ENCODE peak calls at places on chromosomes 3 and 15, in six cellular contexts. One of them, this sample, is unnamed.

GRCh38 chr15:70357453-70357852 is 259.7 kb upstream of the TLE3 start:
- DNase-seq in IMR-90: no peak
- DNase-seq in H1: no peak
- DNase-seq in mesenchymal stem cell: no peak
- DNase-seq in mesendoderm: no peak
- DNase-seq in neuronal stem cell: no peak
- DNase-seq in this sample: no peak

GRCh38 chr3:99751649-99752048 is 66.0 kb upstream of the CMSS1 start:
- DNase-seq in H1: no peak
- DNase-seq in IMR-90: peak; percentile 89
- DNase-seq in neuronal stem cell: no peak
- DNase-seq in mesendoderm: no peak
- DNase-seq in mesenchymal stem cell: peak; percentile 66
- DNase-seq in this sample: no peak

GRCh38 chr15:76149291-76149910 is 89.6 kb downstream of the TMEM266 start:
- DNase-seq in IMR-90: peak; percentile 67
- DNase-seq in neuronal stem cell: no peak
- DNase-seq in H1: no peak
- DNase-seq in mesenchymal stem cell: peak; percentile 5
- DNase-seq in mesendoderm: no peak
- DNase-seq in this sample: no peak

GRCh38 chr3:172148269-172148668 is 108.9 kb downstream of the FNDC3B start:
- DNase-seq in mesenchymal stem cell: no peak
- DNase-seq in IMR-90: peak; percentile 49
- DNase-seq in mesendoderm: no peak
- DNase-seq in H1: no peak
- DNase-seq in neuronal stem cell: no peak
- DNase-seq in this sample: no peak

GRCh38 chr15:100158368-100158767 is 183.4 kb downstream of the ADAMTS17 start:
- DNase-seq in mesenchymal stem cell: no peak
- DNase-seq in mesendoderm: peak; percentile 7
- DNase-seq in H1: no peak
- DNase-seq in IMR-90: no peak
- DNase-seq in neuronal stem cell: no peak
- DNase-seq in this sample: no peak

GRCh38 chr15:88834211-88834812 is 31.1 kb downstream of the ACAN start:
- DNase-seq in H1: peak; percentile 13
- DNase-seq in IMR-90: peak; percentile 63
- DNase-seq in mesenchymal stem cell: peak; percentile 50
- DNase-seq in mesendoderm: peak; percentile 68
- DNase-seq in neuronal stem cell: peak; percentile 50
- DNase-seq in this sample: peak; percentile 72

GRCh38 chr3:55471522-55472280 is 15.4 kb downstream of the WNT5A start:
- DNase-seq in mesenchymal stem cell: no peak
- DNase-seq in mesendoderm: no peak
- DNase-seq in IMR-90: no peak
- DNase-seq in H1: no peak
- DNase-seq in neuronal stem cell: no peak
- DNase-seq in this sample: no peak

GRCh38 chr3:46947981-46948791 is 28.4 kb downstream of the CCDC12 start:
- DNase-seq in IMR-90: peak; percentile 52
- DNase-seq in mesendoderm: peak; percentile 88
- DNase-seq in mesenchymal stem cell: peak; percentile 86
- DNase-seq in neuronal stem cell: no peak
- DNase-seq in H1: no peak
- DNase-seq in this sample: no peak

GRCh38 chr3:137669519-137670060 is 94.5 kb upstream of the SOX14 start:
- DNase-seq in neuronal stem cell: no peak
- DNase-seq in H1: no peak
- DNase-seq in mesenchymal stem cell: no peak
- DNase-seq in IMR-90: no peak
- DNase-seq in mesendoderm: no peak
- DNase-seq in this sample: no peak

GRCh38 chr3:116614795-116615362 is 94.7 kb upstream of the TUSC7 start:
- DNase-seq in mesendoderm: peak; percentile 59
- DNase-seq in H1: no peak
- DNase-seq in IMR-90: peak; percentile 26
- DNase-seq in mesenchymal stem cell: peak; percentile 22
- DNase-seq in neuronal stem cell: no peak
- DNase-seq in this sample: no peak

GRCh38 chr3:23800731-23801130 is 5.0 kb upstream of the UBE2E1 start:
- DNase-seq in neuronal stem cell: no peak
- DNase-seq in mesenchymal stem cell: no peak
- DNase-seq in H1: no peak
- DNase-seq in mesendoderm: no peak
- DNase-seq in IMR-90: peak; percentile 39
- DNase-seq in this sample: no peak

GRCh38 chr3:45938043-45938435 is 5.2 kb upstream of the CXCR6 start:
- DNase-seq in H1: no peak
- DNase-seq in IMR-90: no peak
- DNase-seq in mesenchymal stem cell: no peak
- DNase-seq in neuronal stem cell: no peak
- DNase-seq in mesendoderm: no peak
- DNase-seq in this sample: no peak

GRCh38 chr3:167067844-167068161 is 312.3 kb downstream of the ZBBX start:
- DNase-seq in H1: no peak
- DNase-seq in mesenchymal stem cell: no peak
- DNase-seq in neuronal stem cell: no peak
- DNase-seq in IMR-90: no peak
- DNase-seq in mesendoderm: no peak
- DNase-seq in this sample: no peak

GRCh38 chr15:31326729-31327673 is at the start of gene KLF13:
- DNase-seq in H1: no peak
- DNase-seq in IMR-90: peak; percentile 64
- DNase-seq in mesenchymal stem cell: peak; percentile 72
- DNase-seq in mesendoderm: no peak
- DNase-seq in neuronal stem cell: no peak
- DNase-seq in this sample: no peak

GRCh38 chr3:179321585-179322322 is 1.1 kb upstream of the ZNF639 start:
- DNase-seq in neuronal stem cell: no peak
- DNase-seq in mesendoderm: peak; percentile 48
- DNase-seq in H1: no peak
- DNase-seq in IMR-90: peak; percentile 63
- DNase-seq in mesenchymal stem cell: peak; percentile 65
- DNase-seq in this sample: no peak

GRCh38 chr3:40340541-40341170 is 31.1 kb downstream of the EIF1B start:
- DNase-seq in IMR-90: no peak
- DNase-seq in mesenchymal stem cell: no peak
- DNase-seq in mesendoderm: no peak
- DNase-seq in H1: no peak
- DNase-seq in neuronal stem cell: no peak
- DNase-seq in this sample: no peak

GRCh38 chr15:41465822-41466421 is 27.8 kb upstream of the ITPKA start:
- DNase-seq in IMR-90: peak; percentile 74
- DNase-seq in neuronal stem cell: no peak
- DNase-seq in H1: no peak
- DNase-seq in mesenchymal stem cell: peak; percentile 70
- DNase-seq in mesendoderm: peak; percentile 55
- DNase-seq in this sample: no peak

GRCh38 chr15:68258684-68259083 is 18.9 kb upstream of the FEM1B start:
- DNase-seq in IMR-90: no peak
- DNase-seq in H1: no peak
- DNase-seq in neuronal stem cell: no peak
- DNase-seq in mesenchymal stem cell: no peak
- DNase-seq in mesendoderm: no peak
- DNase-seq in this sample: no peak

GRCh38 chr3:57998366-57999283 is 9.6 kb upstream of the FLNB start:
- DNase-seq in IMR-90: peak; percentile 81
- DNase-seq in mesenchymal stem cell: peak; percentile 58
- DNase-seq in H1: no peak
- DNase-seq in neuronal stem cell: no peak
- DNase-seq in mesendoderm: no peak
- DNase-seq in this sample: no peak

GRCh38 chr3:58001979-58002378 is 6.2 kb upstream of the FLNB start:
- DNase-seq in neuronal stem cell: no peak
- DNase-seq in IMR-90: no peak
- DNase-seq in mesendoderm: peak; percentile 83
- DNase-seq in H1: no peak
- DNase-seq in mesenchymal stem cell: no peak
- DNase-seq in this sample: no peak

GRCh38 chr3:58000306-58000705 is 7.9 kb upstream of the FLNB start:
- DNase-seq in mesenchymal stem cell: no peak
- DNase-seq in neuronal stem cell: no peak
- DNase-seq in mesendoderm: no peak
- DNase-seq in H1: no peak
- DNase-seq in IMR-90: no peak
- DNase-seq in this sample: no peak

GRCh38 chr3:58000713-58001467 is 7.3 kb upstream of the FLNB start:
- DNase-seq in IMR-90: no peak
- DNase-seq in mesenchymal stem cell: no peak
- DNase-seq in mesendoderm: no peak
- DNase-seq in H1: no peak
- DNase-seq in neuronal stem cell: no peak
- DNase-seq in this sample: no peak

DNA sequence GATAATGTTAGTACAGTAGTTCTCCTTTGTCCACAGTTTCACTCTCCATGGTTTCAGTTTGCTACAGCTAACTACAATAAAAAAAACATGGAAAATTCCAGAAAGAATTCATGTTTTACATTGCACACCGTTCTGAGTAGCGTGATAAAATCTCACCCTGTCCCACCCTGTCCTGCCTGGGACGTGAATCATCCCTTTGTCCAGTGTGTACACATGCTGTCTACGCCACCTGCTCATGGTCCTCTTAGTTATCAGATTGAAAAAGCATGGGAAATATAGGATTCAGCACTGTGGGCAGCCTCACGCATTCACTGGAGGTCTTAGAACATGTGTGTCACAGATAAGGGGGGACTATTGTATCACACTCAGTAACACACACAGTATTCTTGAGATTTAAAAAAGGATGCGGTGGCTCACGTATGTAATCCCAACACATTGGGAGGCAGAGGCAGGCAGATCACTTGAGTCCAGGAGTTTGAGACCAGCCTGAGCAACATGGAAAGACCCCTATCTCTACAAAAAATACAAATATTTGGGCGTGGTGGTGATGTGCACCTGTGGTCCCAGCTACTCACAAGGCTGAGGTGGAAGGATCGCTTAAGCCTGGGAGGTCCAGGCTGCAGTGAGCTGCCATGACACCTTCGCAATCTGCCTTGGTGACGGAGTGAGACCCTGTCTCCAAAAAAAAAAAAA is 8.7 kb upstream of the FLNB start:
- DNase-seq in mesenchymal stem cell: no peak
- DNase-seq in H1: no peak
- DNase-seq in neuronal stem cell: no peak
- DNase-seq in IMR-90: no peak
- DNase-seq in mesendoderm: no peak
- DNase-seq in this sample: no peak
- H2BK5ac ChIP-seq in mesenchymal stem cell: no peak overlapping the region
- H2BK5ac ChIP-seq in H1: no peak overlapping the region
- H2BK5ac ChIP-seq in neuronal stem cell: no peak overlapping the region
- H2BK5ac ChIP-seq in IMR-90: no peak overlapping the region
- H2BK5ac ChIP-seq in mesendoderm: no peak overlapping the region
- H2BK5ac ChIP-seq in this sample: no peak overlapping the region

DNA sequence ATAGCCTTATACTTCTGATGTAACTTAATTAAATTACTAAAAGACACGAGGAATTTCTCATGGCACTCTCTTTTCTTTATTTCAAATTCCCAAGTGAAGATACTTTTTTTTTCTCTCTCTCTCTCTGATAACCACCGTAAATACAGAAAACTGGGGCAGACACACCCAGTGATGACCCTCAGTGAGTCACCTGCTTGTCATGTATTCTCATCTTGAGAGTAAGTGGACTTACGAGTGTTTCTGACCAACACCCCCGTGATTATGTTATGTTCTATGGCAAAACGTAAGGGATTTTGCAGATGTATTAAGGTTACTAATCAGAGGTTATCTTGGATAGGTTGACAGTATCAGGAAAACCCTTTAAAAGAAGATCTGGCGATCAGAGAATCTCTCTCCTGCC is 348.8 kb upstream of the ZNF717 start:
- DNase-seq in IMR-90: peak; percentile 46
- DNase-seq in neuronal stem cell: no peak
- DNase-seq in mesendoderm: no peak
- DNase-seq in mesenchymal stem cell: peak; percentile 38
- DNase-seq in H1: no peak
- DNase-seq in this sample: no peak
- H2BK15ac ChIP-seq in IMR-90: no peak overlapping the region
- H2BK15ac ChIP-seq in neuronal stem cell: no peak overlapping the region
- H2BK15ac ChIP-seq in mesendoderm: no peak overlapping the region
- H2BK15ac ChIP-seq in mesenchymal stem cell: no peak overlapping the region
- H2BK15ac ChIP-seq in H1: no peak overlapping the region
- H2BK15ac ChIP-seq in this sample: no peak overlapping the region

DNA sequence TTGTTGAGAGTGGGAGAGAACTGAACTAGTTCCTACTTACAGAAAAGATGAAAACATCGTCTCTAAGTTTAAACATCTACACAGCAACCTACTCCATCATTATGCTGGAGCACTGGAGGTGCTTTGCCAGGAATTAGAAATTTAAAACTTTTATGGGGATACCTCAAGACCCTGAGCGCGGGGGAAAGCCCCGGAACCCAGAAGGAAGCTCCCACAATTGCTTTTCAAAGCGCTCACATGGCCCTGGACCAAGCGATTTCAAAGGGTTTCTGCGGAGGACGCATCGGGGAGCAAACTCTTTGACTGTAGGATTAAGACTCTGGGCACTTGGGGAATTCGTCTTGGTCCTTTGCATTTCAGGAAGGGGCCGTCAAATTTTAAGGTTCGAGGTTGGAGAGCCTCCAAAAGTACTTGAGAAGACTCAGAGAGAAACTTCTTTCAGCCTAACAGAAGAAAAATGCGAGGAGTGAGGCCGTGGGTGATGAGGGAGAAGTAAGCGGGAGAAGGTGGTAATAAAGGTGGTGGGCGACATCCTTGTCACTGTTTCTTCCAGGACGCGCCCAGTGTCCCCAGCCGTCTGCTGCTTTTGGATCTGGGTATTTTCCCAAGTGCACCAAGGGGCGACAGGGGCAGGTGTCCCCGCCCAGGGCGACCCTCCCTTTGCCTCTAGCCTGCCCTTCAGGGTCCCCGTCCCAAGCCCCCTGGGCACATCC is 591 bp downstream of the PROK2 start:
- DNase-seq in mesendoderm: no peak
- DNase-seq in IMR-90: no peak
- DNase-seq in neuronal stem cell: peak; percentile 27
- DNase-seq in H1: no peak
- DNase-seq in mesenchymal stem cell: no peak
- DNase-seq in this sample: no peak
- H3K9ac ChIP-seq in mesendoderm: peak overlapping the region; percentile 20
- H3K9ac ChIP-seq in IMR-90: no peak overlapping the region
- H3K9ac ChIP-seq in neuronal stem cell: peak overlapping the region; percentile 74
- H3K9ac ChIP-seq in H1: no peak overlapping the region
- H3K9ac ChIP-seq in mesenchymal stem cell: no peak overlapping the region
- H3K9ac ChIP-seq in this sample: no peak overlapping the region

DNA sequence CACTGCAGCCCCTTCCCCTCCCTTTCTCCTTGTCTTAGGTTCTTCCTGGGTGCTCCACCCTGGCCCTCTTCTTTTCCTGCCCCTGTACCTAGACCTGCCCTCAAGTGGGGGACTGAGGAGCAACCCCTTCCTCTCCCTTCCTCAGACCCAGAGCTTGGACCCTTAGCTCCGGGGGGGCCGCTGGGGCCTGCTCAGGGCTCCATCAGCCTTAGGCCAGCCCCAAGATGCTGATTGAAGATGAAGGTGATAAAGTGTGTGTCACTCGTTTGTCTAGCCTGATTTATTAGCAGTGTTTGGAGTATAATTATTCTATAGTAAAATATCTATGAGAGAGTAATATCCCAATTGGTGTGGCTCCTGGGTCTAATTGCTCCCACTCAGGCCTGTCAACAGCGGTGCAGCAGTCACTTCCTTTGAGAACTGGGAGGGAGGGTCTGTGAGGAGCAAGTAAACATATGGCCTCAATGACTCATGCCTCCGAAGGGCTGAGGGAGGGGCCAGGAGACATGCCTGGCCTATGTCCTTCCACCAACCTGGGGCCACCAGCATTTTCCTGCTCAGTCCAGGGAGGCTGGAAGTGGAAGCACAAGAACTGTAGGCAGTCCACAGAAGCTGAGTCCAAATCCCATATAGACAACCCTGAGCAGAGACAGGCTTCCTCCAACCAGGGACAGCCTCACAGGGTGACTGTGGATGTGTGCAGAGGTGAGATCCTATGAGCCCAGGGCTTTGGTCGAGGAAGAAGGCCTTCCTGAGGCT is 123.2 kb downstream of the DNAJB8 start:
- DNase-seq in mesendoderm: peak; percentile 90
- DNase-seq in neuronal stem cell: no peak
- DNase-seq in IMR-90: peak; percentile 66
- DNase-seq in H1: no peak
- DNase-seq in mesenchymal stem cell: peak; percentile 77
- DNase-seq in this sample: peak; percentile 61
- H2BK5ac ChIP-seq in mesendoderm: no peak overlapping the region
- H2BK5ac ChIP-seq in neuronal stem cell: no peak overlapping the region
- H2BK5ac ChIP-seq in IMR-90: no peak overlapping the region
- H2BK5ac ChIP-seq in H1: no peak overlapping the region
- H2BK5ac ChIP-seq in mesenchymal stem cell: no peak overlapping the region
- H2BK5ac ChIP-seq in this sample: no peak overlapping the region